ENCODE peak calls at places on chromosomes 6 and 20, in four cellular contexts. O, Y, H and Z are unnamed samples.
A peak's percentile ranks its signal among the peaks of the same experiment; 100 is the strongest.

GRCh38 chr6:170005680-170006470 is 254.5 kb downstream of the ERMARD start:
- DNase-seq in O (no peak), Y (no peak), H (no peak), Z (no peak)

GRCh38 chr20:57114290-57115005 is 152.0 kb downstream of the BMP7 start:
- DNase-seq in O (no peak), Y (no peak), H (no peak), Z (no peak)

GRCh38 chr6:37308084-37308817 is 45.5 kb upstream of the RNF8 start:
- DNase-seq in O (no peak), Y (no peak), H (peak; percentile 61), Z (no peak)

GRCh38 chr6:157187182-157188093 is 135.9 kb downstream of the TMEM242 start:
- DNase-seq in O (no peak), Y (no peak), H (no peak), Z (no peak)

GRCh38 chr6:70310063-70310694 is 7.3 kb upstream of the COL9A1 start:
- DNase-seq in O (no peak), Y (no peak), H (peak; percentile 61), Z (no peak)

GRCh38 chr6:56595490-56596122 is 47.1 kb downstream of the DST start:
- DNase-seq in O (no peak), Y (peak; percentile 6), H (peak; percentile 63), Z (peak; percentile 32)

GRCh38 chr6:107564223-107564855 is 74.4 kb downstream of the SOBP start:
- DNase-seq in O (no peak), Y (no peak), H (no peak), Z (no peak)

GRCh38 chr20:50048420-50049166 is 64.4 kb downstream of the UBE2V1 start:
- DNase-seq in O (no peak), Y (peak; percentile 65), H (no peak), Z (no peak)

GRCh38 chr20:20452254-20452676 is 84.4 kb downstream of the INSM1 start:
- DNase-seq in O (peak; percentile 65), Y (peak; percentile 41), H (peak; percentile 76), Z (peak; percentile 64)

GRCh38 chr20:4853787-4854295 is 132.1 kb downstream of the PRND start:
- DNase-seq in O (no peak), Y (no peak), H (no peak), Z (no peak)

GRCh38 chr6:170205126-170205525 is 85.8 kb downstream of the DLL1 start:
- DNase-seq in O (no peak), Y (no peak), H (no peak), Z (no peak)

GRCh38 chr6:7765575-7766325 is 39.9 kb downstream of the BMP6 start:
- DNase-seq in O (no peak), Y (no peak), H (peak; percentile 22), Z (no peak)

GRCh38 chr6:79045966-79046365 is 32.1 kb downstream of the PHIP start:
- DNase-seq in O (no peak), Y (no peak), H (no peak), Z (no peak)

GRCh38 chr6:29501106-29501505 is 13.3 kb upstream of the MAS1L start:
- DNase-seq in O (no peak), Y (no peak), H (no peak), Z (no peak)

GRCh38 chr20:63180541-63181185 is 35.3 kb downstream of the YTHDF1 start:
- DNase-seq in O (no peak), Y (no peak), H (no peak), Z (no peak)

GRCh38 chr20:19683822-19684221 is 74.2 kb upstream of the RIN2 start:
- DNase-seq in O (no peak), Y (no peak), H (no peak), Z (no peak)

GRCh38 chr20:1507276-1507675 is 16.1 kb upstream of the SIRPB2 start:
- DNase-seq in O (no peak), Y (no peak), H (no peak), Z (no peak)

GRCh38 chr20:1508576-1508975 is 17.4 kb upstream of the SIRPB2 start:
- DNase-seq in O (no peak), Y (no peak), H (no peak), Z (no peak)

GRCh38 chr20:1505361-1505760 is 14.1 kb upstream of the SIRPB2 start:
- DNase-seq in O (no peak), Y (no peak), H (peak; percentile 6), Z (no peak)

GRCh38 chr20:1505871-1506270 is 14.7 kb upstream of the SIRPB2 start:
- DNase-seq in O (no peak), Y (no peak), H (no peak), Z (no peak)

GRCh38 chr20:1509237-1509636 is 18.0 kb upstream of the SIRPB2 start:
- DNase-seq in O (no peak), Y (no peak), H (peak; percentile 48), Z (peak; percentile 19)
- TF ChIP-seq CTCF in O (peak; percentile 27), Y (peak; percentile 41), H (peak; percentile 53), Z (peak; percentile 44)

DNA sequence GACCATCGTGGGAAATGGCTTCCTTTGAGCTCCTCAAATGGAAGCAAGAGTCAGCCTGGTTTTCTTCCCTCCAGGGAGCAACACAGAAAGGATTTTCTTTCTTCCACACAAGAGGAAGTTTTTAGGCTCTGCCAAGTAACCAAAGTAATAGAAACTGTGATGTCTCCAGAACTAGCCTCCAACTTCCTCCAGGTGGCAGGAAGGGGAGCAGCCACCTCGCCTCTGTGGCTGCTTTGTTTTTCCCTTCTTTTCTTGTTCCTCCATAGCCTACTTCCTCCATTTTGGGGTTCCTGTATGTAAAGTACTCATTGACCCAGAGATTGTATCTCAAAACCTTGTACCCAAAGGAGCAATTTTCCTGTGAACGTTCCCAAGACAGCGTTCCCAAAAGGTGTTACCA is 32.7 kb upstream of the CCR6 start:
- DNase-seq in O (no peak), Y (no peak), H (no peak), Z (no peak)
- TF ChIP-seq CTCF in O (no peak), Y (no peak), H (no peak), Z (no peak)

GRCh38 chr6:39453956-39454524 is 131.5 kb upstream of the KCNK16 start:
- DNase-seq in O (no peak), Y (no peak), H (peak; percentile 6), Z (no peak)

GRCh38 chr6:39453236-39453635 is 130.7 kb upstream of the KCNK16 start:
- DNase-seq in O (no peak), Y (no peak), H (peak; percentile 21), Z (no peak)

GRCh38 chr6:39452306-39452705 is 129.8 kb upstream of the KCNK16 start:
- DNase-seq in O (no peak), Y (no peak), H (peak; percentile 64), Z (no peak)

GRCh38 chr6:39452746-39453145 is 130.2 kb upstream of the KCNK16 start:
- DNase-seq in O (no peak), Y (no peak), H (peak; percentile 3), Z (no peak)

GRCh38 chr6:39451831-39452230 is 129.3 kb upstream of the KCNK16 start:
- DNase-seq in O (no peak), Y (no peak), H (peak; percentile 8), Z (no peak)
- TF ChIP-seq CTCF in O (peak; percentile 21), Y (no peak), H (peak; percentile 53), Z (peak; percentile 21)

GRCh38 chr6:2715737-2716136 is 35.0 kb downstream of the MYLK4 start:
- DNase-seq in O (no peak), Y (no peak), H (no peak), Z (no peak)

GRCh38 chr6:2719053-2719375 is 31.7 kb downstream of the MYLK4 start:
- DNase-seq in O (no peak), Y (no peak), H (no peak), Z (no peak)

GRCh38 chr6:2718334-2719052 is 32.2 kb downstream of the MYLK4 start:
- DNase-seq in O (no peak), Y (no peak), H (no peak), Z (no peak)

GRCh38 chr6:2714359-2714895 is 36.3 kb downstream of the MYLK4 start:
- DNase-seq in O (no peak), Y (no peak), H (peak; percentile 97), Z (no peak)

DNA sequence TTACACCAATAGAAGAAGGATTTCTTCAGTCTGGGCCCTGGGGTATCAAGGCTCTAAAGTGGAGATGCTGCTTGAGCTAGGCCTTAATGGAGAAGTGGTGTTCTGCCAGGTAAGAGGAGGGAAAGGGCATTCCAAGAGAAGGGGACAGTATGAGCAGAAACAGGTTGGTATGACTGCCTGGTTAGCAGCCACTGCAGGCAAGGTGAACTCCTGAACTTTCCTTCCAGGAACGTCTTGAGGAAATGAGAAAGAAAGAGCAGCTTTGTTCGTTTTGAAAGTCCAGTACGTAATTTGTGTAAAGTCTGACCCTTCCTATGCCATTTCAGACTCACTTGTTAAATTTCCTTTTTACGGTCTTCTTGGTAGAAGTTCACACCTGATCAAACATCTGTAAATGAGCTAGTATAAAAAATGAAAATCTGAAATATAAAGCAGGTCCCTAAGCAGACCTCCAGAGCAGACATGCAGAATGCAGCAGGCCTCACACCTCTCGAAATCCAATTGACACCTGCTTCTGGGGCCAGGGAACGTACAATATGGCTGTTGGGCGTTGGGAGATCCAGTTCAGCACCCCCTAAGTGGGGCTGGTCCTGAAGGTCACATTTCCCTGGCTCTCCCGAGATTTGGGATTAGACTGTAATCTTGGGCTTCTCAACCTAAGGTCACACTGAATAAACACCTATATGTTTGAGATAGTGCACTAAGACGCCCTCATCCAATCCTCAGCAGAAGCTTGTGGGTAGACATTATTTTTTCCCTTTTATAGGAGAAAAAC is 33.6 kb downstream of the MYLK4 start:
- DNase-seq in O (no peak), Y (no peak), H (no peak), Z (no peak)
- TF ChIP-seq CTCF in O (no peak), Y (no peak), H (no peak), Z (no peak)

GRCh38 chr20:40942015-40942414 is 86.6 kb upstream of the TOP1 start:
- DNase-seq in O (no peak), Y (no peak), H (no peak), Z (no peak)

GRCh38 chr20:40943591-40943990 is 85.0 kb upstream of the TOP1 start:
- DNase-seq in O (no peak), Y (no peak), H (no peak), Z (no peak)

GRCh38 chr20:40945754-40946451 is 82.7 kb upstream of the TOP1 start:
- DNase-seq in O (no peak), Y (no peak), H (peak; percentile 55), Z (peak; percentile 57)

GRCh38 chr20:40942775-40943174 is 85.8 kb upstream of the TOP1 start:
- DNase-seq in O (no peak), Y (no peak), H (no peak), Z (no peak)

GRCh38 chr20:40945189-40945588 is 83.4 kb upstream of the TOP1 start:
- DNase-seq in O (no peak), Y (no peak), H (no peak), Z (no peak)
- TF ChIP-seq CTCF in O (no peak), Y (no peak), H (no peak), Z (no peak)

DNA sequence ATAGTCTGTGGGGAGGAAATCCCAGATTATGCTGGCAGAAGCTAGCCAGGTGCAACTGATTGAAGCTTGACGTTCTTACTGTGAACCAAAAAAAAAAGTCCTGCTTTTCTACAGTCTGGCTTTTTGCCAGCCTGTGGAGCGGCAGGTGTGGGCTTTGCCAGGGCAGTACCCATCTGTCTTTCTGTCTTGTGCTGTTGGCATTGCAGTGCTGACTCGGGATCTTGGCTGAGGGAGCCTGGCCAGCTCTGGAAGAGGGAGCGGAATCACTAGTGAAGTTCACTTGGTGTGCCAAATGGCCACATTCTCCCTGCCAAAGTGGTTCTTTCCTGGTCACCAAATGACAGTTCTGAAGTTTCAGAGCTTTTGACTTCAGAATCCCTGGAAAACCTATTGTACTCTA is 5.0 kb downstream of the KIF3B start:
- DNase-seq in O (no peak), Y (no peak), H (no peak), Z (no peak)
- TF ChIP-seq CTCF in O (no peak), Y (no peak), H (no peak), Z (no peak)